ENCODE peak calls at places on chromosomes 7 and 10, in five cellular contexts. N, T, B, G and Z are unnamed samples.

GRCh38 chr7:159128767-159129166 is 15.9 kb downstream of the VIPR2 start:
- DNase-seq in N (no peak), G (no peak), T (no peak), B (no peak), Z (no peak)

GRCh38 chr7:110386006-110386405 is 704.9 kb upstream of the LRRN3 start:
- DNase-seq in G (no peak), B (no peak), N (no peak), T (peak), Z (no peak)

GRCh38 chr7:85489498-85489897 is 302.6 kb upstream of the SEMA3D start:
- DNase-seq in B (no peak), T (peak), N (peak), G (peak), Z (no peak)

GRCh38 chr10:75062900-75063299 is 48.6 kb upstream of the SAMD8 start:
- DNase-seq in T (no peak), B (no peak), N (no peak), G (no peak), Z (no peak)

GRCh38 chr7:129906700-129907099 is 46.1 kb downstream of the UBE2H start:
- DNase-seq in T (peak), G (no peak), B (no peak), N (no peak), Z (no peak)

GRCh38 chr10:23448802-23449570 is 10.1 kb downstream of the OTUD1 start:
- DNase-seq in N (no peak), B (no peak), G (no peak), T (peak), Z (peak)

GRCh38 chr10:86411281-86411841 is 44.8 kb upstream of the GRID1 start:
- DNase-seq in N (peak), T (peak), B (no peak), G (no peak), Z (peak)

GRCh38 chr7:98613601-98614425 is 3.3 kb upstream of the NPTX2 start:
- DNase-seq in G (peak), T (peak), B (no peak), N (no peak), Z (no peak)

GRCh38 chr7:97043281-97043680 is 18.6 kb upstream of the DLX5 start:
- DNase-seq in B (no peak), N (no peak), G (no peak), T (peak), Z (no peak)

GRCh38 chr7:55252386-55252785 is 112.8 kb upstream of the LANCL2 start:
- DNase-seq in B (no peak), T (peak), G (peak), N (no peak), Z (no peak)

GRCh38 chr10:64113375-64113774 is 592.2 kb downstream of the REEP3 start:
- DNase-seq in G (no peak), N (no peak), T (no peak), B (no peak), Z (no peak)

GRCh38 chr10:47354162-47354561 is 6.0 kb downstream of the RBP3 start:
- DNase-seq in B (no peak), N (no peak), T (peak), G (peak), Z (no peak)

GRCh38 chr10:64082083-64082482 is 560.9 kb downstream of the REEP3 start:
- DNase-seq in T (no peak), N (no peak), B (no peak), G (no peak), Z (no peak)

GRCh38 chr7:726084-726853 is at the start of gene DNAAF5:
- DNase-seq in G (peak), N (peak), B (peak), T (peak), Z (peak)

GRCh38 chr10:79220296-79220695 is 127.0 kb upstream of the PPIF start:
- DNase-seq in B (no peak), G (no peak), T (no peak), N (no peak), Z (no peak)

GRCh38 chr7:105707967-105708580 is 126.8 kb upstream of the EFCAB10 start:
- DNase-seq in B (no peak), N (no peak), G (no peak), T (peak), Z (no peak)

GRCh38 chr10:70432101-70432500 is 9.4 kb downstream of the NODAL start:
- DNase-seq in G (peak), N (no peak), T (no peak), B (no peak), Z (no peak)

GRCh38 chr10:72254891-72255568 is 18.7 kb upstream of the DDIT4 start:
- DNase-seq in G (peak), T (peak), N (no peak), B (no peak), Z (peak)

GRCh38 chr7:116525298-116525912 is 569 bp downstream of the CAV1 start:
- DNase-seq in T (peak), N (no peak), B (no peak), G (peak), Z (peak)

GRCh38 chr7:45131891-45132290 is 20.4 kb upstream of the TBRG4 start:
- DNase-seq in B (no peak), N (no peak), G (no peak), T (no peak), Z (no peak)